ENCODE peak calls at places on chromosomes 16 and 17, in nine cellular contexts. One of them, this sample, is unnamed.
A peak's percentile ranks its signal among the peaks of the same experiment; 100 is the strongest.

GRCh38 chr16:17744903-17745581 is 274.3 kb upstream of the XYLT1 start:
- DNase-seq in activated CD8-positive, alpha-beta memory T cell treated with anti-CD3 and anti-CD28 coated beads for 24 hours: no peak
- DNase-seq in progenitor cell of endocrine pancreas: no peak
- DNase-seq in fibroblast of the conjunctiva: no peak
- DNase-seq in stimulated activated CD8-positive, alpha-beta memory T cell treated with anti-CD3 and anti-CD28 coated beads, Interleukin-7, amount 100 ng/mL, for 1 hour: no peak
- DNase-seq in H9: peak; percentile 40
- DNase-seq in ovary: no peak
- DNase-seq in aorta: no peak
- DNase-seq in endothelial cell: no peak
- DNase-seq in this sample: no peak

GRCh38 chr17:77770331-77771105 is 188.0 kb upstream of the TNRC6C start:
- DNase-seq in activated CD8-positive, alpha-beta memory T cell treated with anti-CD3 and anti-CD28 coated beads for 24 hours: no peak
- DNase-seq in progenitor cell of endocrine pancreas: no peak
- DNase-seq in fibroblast of the conjunctiva: no peak
- DNase-seq in stimulated activated CD8-positive, alpha-beta memory T cell treated with anti-CD3 and anti-CD28 coated beads, Interleukin-7, amount 100 ng/mL, for 1 hour: no peak
- DNase-seq in H9: no peak
- DNase-seq in ovary: no peak
- DNase-seq in aorta: no peak
- DNase-seq in endothelial cell: no peak
- DNase-seq in this sample: no peak

GRCh38 chr16:57529324-57530103 is 6.9 kb downstream of the CCDC102A start:
- DNase-seq in activated CD8-positive, alpha-beta memory T cell treated with anti-CD3 and anti-CD28 coated beads for 24 hours: no peak
- DNase-seq in progenitor cell of endocrine pancreas: no peak
- DNase-seq in fibroblast of the conjunctiva: no peak
- DNase-seq in stimulated activated CD8-positive, alpha-beta memory T cell treated with anti-CD3 and anti-CD28 coated beads, Interleukin-7, amount 100 ng/mL, for 1 hour: no peak
- DNase-seq in H9: no peak
- DNase-seq in ovary: peak; percentile 36
- DNase-seq in aorta: no peak
- DNase-seq in endothelial cell: no peak
- DNase-seq in this sample: no peak

GRCh38 chr17:38873646-38874380 is 4.0 kb downstream of the LASP1 start:
- DNase-seq in activated CD8-positive, alpha-beta memory T cell treated with anti-CD3 and anti-CD28 coated beads for 24 hours: peak; percentile 58
- DNase-seq in progenitor cell of endocrine pancreas: no peak
- DNase-seq in fibroblast of the conjunctiva: no peak
- DNase-seq in stimulated activated CD8-positive, alpha-beta memory T cell treated with anti-CD3 and anti-CD28 coated beads, Interleukin-7, amount 100 ng/mL, for 1 hour: no peak
- DNase-seq in H9: peak; percentile 41
- DNase-seq in ovary: peak; percentile 33
- DNase-seq in aorta: no peak
- DNase-seq in endothelial cell: no peak
- DNase-seq in this sample: no peak

GRCh38 chr17:562174-562573 is 152.5 kb downstream of the VPS53 start:
- DNase-seq in activated CD8-positive, alpha-beta memory T cell treated with anti-CD3 and anti-CD28 coated beads for 24 hours: no peak
- DNase-seq in progenitor cell of endocrine pancreas: no peak
- DNase-seq in fibroblast of the conjunctiva: no peak
- DNase-seq in stimulated activated CD8-positive, alpha-beta memory T cell treated with anti-CD3 and anti-CD28 coated beads, Interleukin-7, amount 100 ng/mL, for 1 hour: no peak
- DNase-seq in H9: no peak
- DNase-seq in ovary: no peak
- DNase-seq in aorta: no peak
- DNase-seq in endothelial cell: peak; percentile 45
- DNase-seq in this sample: no peak

GRCh38 chr16:58028168-58028455 is 2.6 kb downstream of the MMP15 start:
- DNase-seq in activated CD8-positive, alpha-beta memory T cell treated with anti-CD3 and anti-CD28 coated beads for 24 hours: no peak
- DNase-seq in progenitor cell of endocrine pancreas: no peak
- DNase-seq in fibroblast of the conjunctiva: no peak
- DNase-seq in stimulated activated CD8-positive, alpha-beta memory T cell treated with anti-CD3 and anti-CD28 coated beads, Interleukin-7, amount 100 ng/mL, for 1 hour: no peak
- DNase-seq in H9: no peak
- DNase-seq in ovary: no peak
- DNase-seq in aorta: peak; percentile 41
- DNase-seq in endothelial cell: no peak
- DNase-seq in this sample: no peak

GRCh38 chr17:71995570-71995969 is 125.2 kb upstream of the SOX9 start:
- DNase-seq in activated CD8-positive, alpha-beta memory T cell treated with anti-CD3 and anti-CD28 coated beads for 24 hours: no peak
- DNase-seq in progenitor cell of endocrine pancreas: no peak
- DNase-seq in fibroblast of the conjunctiva: no peak
- DNase-seq in stimulated activated CD8-positive, alpha-beta memory T cell treated with anti-CD3 and anti-CD28 coated beads, Interleukin-7, amount 100 ng/mL, for 1 hour: no peak
- DNase-seq in H9: no peak
- DNase-seq in ovary: no peak
- DNase-seq in aorta: no peak
- DNase-seq in endothelial cell: no peak
- DNase-seq in this sample: no peak

GRCh38 chr17:50693041-50693682 is 14.6 kb downstream of the ANKRD40 start:
- DNase-seq in activated CD8-positive, alpha-beta memory T cell treated with anti-CD3 and anti-CD28 coated beads for 24 hours: no peak
- DNase-seq in progenitor cell of endocrine pancreas: no peak
- DNase-seq in fibroblast of the conjunctiva: no peak
- DNase-seq in stimulated activated CD8-positive, alpha-beta memory T cell treated with anti-CD3 and anti-CD28 coated beads, Interleukin-7, amount 100 ng/mL, for 1 hour: no peak
- DNase-seq in H9: no peak
- DNase-seq in ovary: no peak
- DNase-seq in aorta: no peak
- DNase-seq in endothelial cell: no peak
- DNase-seq in this sample: no peak

GRCh38 chr17:42311240-42312034 is 23.1 kb downstream of the STAT5A start:
- DNase-seq in activated CD8-positive, alpha-beta memory T cell treated with anti-CD3 and anti-CD28 coated beads for 24 hours: no peak
- DNase-seq in progenitor cell of endocrine pancreas: no peak
- DNase-seq in fibroblast of the conjunctiva: peak; percentile 91
- DNase-seq in stimulated activated CD8-positive, alpha-beta memory T cell treated with anti-CD3 and anti-CD28 coated beads, Interleukin-7, amount 100 ng/mL, for 1 hour: no peak
- DNase-seq in H9: peak; percentile 72
- DNase-seq in ovary: peak; percentile 92
- DNase-seq in aorta: peak; percentile 91
- DNase-seq in endothelial cell: no peak
- DNase-seq in this sample: no peak

GRCh38 chr16:1932050-1933028 is 10.7 kb downstream of the MSRB1 start:
- DNase-seq in activated CD8-positive, alpha-beta memory T cell treated with anti-CD3 and anti-CD28 coated beads for 24 hours: no peak
- DNase-seq in progenitor cell of endocrine pancreas: no peak
- DNase-seq in fibroblast of the conjunctiva: no peak
- DNase-seq in stimulated activated CD8-positive, alpha-beta memory T cell treated with anti-CD3 and anti-CD28 coated beads, Interleukin-7, amount 100 ng/mL, for 1 hour: no peak
- DNase-seq in H9: peak; percentile 81
- DNase-seq in ovary: no peak
- DNase-seq in aorta: peak; percentile 67
- DNase-seq in endothelial cell: no peak
- DNase-seq in this sample: no peak

GRCh38 chr17:80850817-80851216 is 140.8 kb upstream of the CHMP6 start:
- DNase-seq in activated CD8-positive, alpha-beta memory T cell treated with anti-CD3 and anti-CD28 coated beads for 24 hours: no peak
- DNase-seq in progenitor cell of endocrine pancreas: no peak
- DNase-seq in fibroblast of the conjunctiva: no peak
- DNase-seq in stimulated activated CD8-positive, alpha-beta memory T cell treated with anti-CD3 and anti-CD28 coated beads, Interleukin-7, amount 100 ng/mL, for 1 hour: no peak
- DNase-seq in H9: no peak
- DNase-seq in ovary: peak; percentile 9
- DNase-seq in aorta: no peak
- DNase-seq in endothelial cell: no peak
- DNase-seq in this sample: no peak

GRCh38 chr17:51734462-51734861 is 424.1 kb downstream of the CA10 start:
- DNase-seq in activated CD8-positive, alpha-beta memory T cell treated with anti-CD3 and anti-CD28 coated beads for 24 hours: no peak
- DNase-seq in progenitor cell of endocrine pancreas: no peak
- DNase-seq in fibroblast of the conjunctiva: no peak
- DNase-seq in stimulated activated CD8-positive, alpha-beta memory T cell treated with anti-CD3 and anti-CD28 coated beads, Interleukin-7, amount 100 ng/mL, for 1 hour: no peak
- DNase-seq in H9: peak; percentile 68
- DNase-seq in ovary: peak; percentile 42
- DNase-seq in aorta: no peak
- DNase-seq in endothelial cell: peak; percentile 58
- DNase-seq in this sample: no peak

GRCh38 chr16:13919330-13919682 is 648 bp upstream of the ERCC4 start:
- DNase-seq in activated CD8-positive, alpha-beta memory T cell treated with anti-CD3 and anti-CD28 coated beads for 24 hours: no peak
- DNase-seq in progenitor cell of endocrine pancreas: no peak
- DNase-seq in fibroblast of the conjunctiva: peak; percentile 23
- DNase-seq in stimulated activated CD8-positive, alpha-beta memory T cell treated with anti-CD3 and anti-CD28 coated beads, Interleukin-7, amount 100 ng/mL, for 1 hour: no peak
- DNase-seq in H9: no peak
- DNase-seq in ovary: no peak
- DNase-seq in aorta: no peak
- DNase-seq in endothelial cell: no peak
- DNase-seq in this sample: no peak

GRCh38 chr17:80725532-80725931 is 180.9 kb downstream of the RPTOR start:
- DNase-seq in activated CD8-positive, alpha-beta memory T cell treated with anti-CD3 and anti-CD28 coated beads for 24 hours: no peak
- DNase-seq in progenitor cell of endocrine pancreas: no peak
- DNase-seq in fibroblast of the conjunctiva: no peak
- DNase-seq in stimulated activated CD8-positive, alpha-beta memory T cell treated with anti-CD3 and anti-CD28 coated beads, Interleukin-7, amount 100 ng/mL, for 1 hour: no peak
- DNase-seq in H9: no peak
- DNase-seq in ovary: no peak
- DNase-seq in aorta: no peak
- DNase-seq in endothelial cell: no peak
- DNase-seq in this sample: no peak

GRCh38 chr17:16463341-16464000 is 28.5 kb downstream of the LRRC75A start:
- DNase-seq in activated CD8-positive, alpha-beta memory T cell treated with anti-CD3 and anti-CD28 coated beads for 24 hours: no peak
- DNase-seq in progenitor cell of endocrine pancreas: no peak
- DNase-seq in fibroblast of the conjunctiva: no peak
- DNase-seq in stimulated activated CD8-positive, alpha-beta memory T cell treated with anti-CD3 and anti-CD28 coated beads, Interleukin-7, amount 100 ng/mL, for 1 hour: no peak
- DNase-seq in H9: peak; percentile 66
- DNase-seq in ovary: no peak
- DNase-seq in aorta: no peak
- DNase-seq in endothelial cell: peak; percentile 51
- DNase-seq in this sample: no peak

GRCh38 chr16:29791845-29792797 is 1.6 kb downstream of the KIF22 start:
- DNase-seq in activated CD8-positive, alpha-beta memory T cell treated with anti-CD3 and anti-CD28 coated beads for 24 hours: no peak
- DNase-seq in progenitor cell of endocrine pancreas: no peak
- DNase-seq in fibroblast of the conjunctiva: no peak
- DNase-seq in stimulated activated CD8-positive, alpha-beta memory T cell treated with anti-CD3 and anti-CD28 coated beads, Interleukin-7, amount 100 ng/mL, for 1 hour: no peak
- DNase-seq in H9: no peak
- DNase-seq in ovary: no peak
- DNase-seq in aorta: no peak
- DNase-seq in endothelial cell: no peak
- DNase-seq in this sample: no peak

GRCh38 chr17:61724777-61725176 is 133.8 kb upstream of the NACA2 start:
- DNase-seq in activated CD8-positive, alpha-beta memory T cell treated with anti-CD3 and anti-CD28 coated beads for 24 hours: no peak
- DNase-seq in progenitor cell of endocrine pancreas: no peak
- DNase-seq in fibroblast of the conjunctiva: no peak
- DNase-seq in stimulated activated CD8-positive, alpha-beta memory T cell treated with anti-CD3 and anti-CD28 coated beads, Interleukin-7, amount 100 ng/mL, for 1 hour: no peak
- DNase-seq in H9: no peak
- DNase-seq in ovary: no peak
- DNase-seq in aorta: no peak
- DNase-seq in endothelial cell: no peak
- DNase-seq in this sample: no peak

GRCh38 chr17:39283896-39284295 is 58.2 kb upstream of the STAC2 start:
- DNase-seq in activated CD8-positive, alpha-beta memory T cell treated with anti-CD3 and anti-CD28 coated beads for 24 hours: no peak
- DNase-seq in progenitor cell of endocrine pancreas: no peak
- DNase-seq in fibroblast of the conjunctiva: no peak
- DNase-seq in stimulated activated CD8-positive, alpha-beta memory T cell treated with anti-CD3 and anti-CD28 coated beads, Interleukin-7, amount 100 ng/mL, for 1 hour: no peak
- DNase-seq in H9: no peak
- DNase-seq in ovary: no peak
- DNase-seq in aorta: no peak
- DNase-seq in endothelial cell: no peak
- DNase-seq in this sample: no peak

GRCh38 chr17:75848523-75849303 is 4.5 kb upstream of the UNC13D start:
- DNase-seq in activated CD8-positive, alpha-beta memory T cell treated with anti-CD3 and anti-CD28 coated beads for 24 hours: peak; percentile 92
- DNase-seq in progenitor cell of endocrine pancreas: peak; percentile 56
- DNase-seq in fibroblast of the conjunctiva: no peak
- DNase-seq in stimulated activated CD8-positive, alpha-beta memory T cell treated with anti-CD3 and anti-CD28 coated beads, Interleukin-7, amount 100 ng/mL, for 1 hour: peak; percentile 53
- DNase-seq in H9: peak; percentile 90
- DNase-seq in ovary: peak; percentile 84
- DNase-seq in aorta: peak; percentile 90
- DNase-seq in endothelial cell: peak; percentile 74
- DNase-seq in this sample: no peak

GRCh38 chr16:50671644-50672260 is 9.4 kb downstream of the SNX20 start:
- DNase-seq in activated CD8-positive, alpha-beta memory T cell treated with anti-CD3 and anti-CD28 coated beads for 24 hours: peak; percentile 77
- DNase-seq in progenitor cell of endocrine pancreas: no peak
- DNase-seq in fibroblast of the conjunctiva: no peak
- DNase-seq in stimulated activated CD8-positive, alpha-beta memory T cell treated with anti-CD3 and anti-CD28 coated beads, Interleukin-7, amount 100 ng/mL, for 1 hour: no peak
- DNase-seq in H9: no peak
- DNase-seq in ovary: no peak
- DNase-seq in aorta: peak; percentile 11
- DNase-seq in endothelial cell: peak; percentile 44
- DNase-seq in this sample: no peak

GRCh38 chr16:15996432-15997109 is 47.2 kb downstream of the ABCC1 start:
- DNase-seq in activated CD8-positive, alpha-beta memory T cell treated with anti-CD3 and anti-CD28 coated beads for 24 hours: no peak
- DNase-seq in progenitor cell of endocrine pancreas: no peak
- DNase-seq in fibroblast of the conjunctiva: peak; percentile 84
- DNase-seq in stimulated activated CD8-positive, alpha-beta memory T cell treated with anti-CD3 and anti-CD28 coated beads, Interleukin-7, amount 100 ng/mL, for 1 hour: no peak
- DNase-seq in H9: no peak
- DNase-seq in ovary: peak; percentile 80
- DNase-seq in aorta: peak; percentile 91
- DNase-seq in endothelial cell: no peak
- DNase-seq in this sample: no peak

GRCh38 chr17:17964710-17965109 is 7.5 kb downstream of the TOM1L2 start:
- DNase-seq in activated CD8-positive, alpha-beta memory T cell treated with anti-CD3 and anti-CD28 coated beads for 24 hours: no peak
- DNase-seq in progenitor cell of endocrine pancreas: no peak
- DNase-seq in fibroblast of the conjunctiva: no peak
- DNase-seq in stimulated activated CD8-positive, alpha-beta memory T cell treated with anti-CD3 and anti-CD28 coated beads, Interleukin-7, amount 100 ng/mL, for 1 hour: no peak
- DNase-seq in H9: no peak
- DNase-seq in ovary: no peak
- DNase-seq in aorta: peak; percentile 27
- DNase-seq in endothelial cell: no peak
- DNase-seq in this sample: no peak

GRCh38 chr17:21164226-21165019 is 37.7 kb downstream of the DHRS7B start:
- DNase-seq in activated CD8-positive, alpha-beta memory T cell treated with anti-CD3 and anti-CD28 coated beads for 24 hours: no peak
- DNase-seq in progenitor cell of endocrine pancreas: no peak
- DNase-seq in fibroblast of the conjunctiva: no peak
- DNase-seq in stimulated activated CD8-positive, alpha-beta memory T cell treated with anti-CD3 and anti-CD28 coated beads, Interleukin-7, amount 100 ng/mL, for 1 hour: no peak
- DNase-seq in H9: no peak
- DNase-seq in ovary: no peak
- DNase-seq in aorta: no peak
- DNase-seq in endothelial cell: no peak
- DNase-seq in this sample: no peak

GRCh38 chr16:51773051-51773450 is 622.0 kb upstream of the SALL1 start:
- DNase-seq in activated CD8-positive, alpha-beta memory T cell treated with anti-CD3 and anti-CD28 coated beads for 24 hours: no peak
- DNase-seq in progenitor cell of endocrine pancreas: no peak
- DNase-seq in fibroblast of the conjunctiva: no peak
- DNase-seq in stimulated activated CD8-positive, alpha-beta memory T cell treated with anti-CD3 and anti-CD28 coated beads, Interleukin-7, amount 100 ng/mL, for 1 hour: no peak
- DNase-seq in H9: peak; percentile 58
- DNase-seq in ovary: no peak
- DNase-seq in aorta: no peak
- DNase-seq in endothelial cell: no peak
- DNase-seq in this sample: no peak

GRCh38 chr17:82848022-82848592 is 8.3 kb upstream of the ZNF750 start:
- DNase-seq in activated CD8-positive, alpha-beta memory T cell treated with anti-CD3 and anti-CD28 coated beads for 24 hours: no peak
- DNase-seq in progenitor cell of endocrine pancreas: no peak
- DNase-seq in fibroblast of the conjunctiva: peak; percentile 53
- DNase-seq in stimulated activated CD8-positive, alpha-beta memory T cell treated with anti-CD3 and anti-CD28 coated beads, Interleukin-7, amount 100 ng/mL, for 1 hour: peak; percentile 17
- DNase-seq in H9: no peak
- DNase-seq in ovary: peak; percentile 72
- DNase-seq in aorta: peak; percentile 57
- DNase-seq in endothelial cell: no peak
- DNase-seq in this sample: no peak

GRCh38 chr17:79133214-79133613 is 58.6 kb downstream of the ENGASE start:
- DNase-seq in activated CD8-positive, alpha-beta memory T cell treated with anti-CD3 and anti-CD28 coated beads for 24 hours: no peak
- DNase-seq in progenitor cell of endocrine pancreas: no peak
- DNase-seq in fibroblast of the conjunctiva: no peak
- DNase-seq in stimulated activated CD8-positive, alpha-beta memory T cell treated with anti-CD3 and anti-CD28 coated beads, Interleukin-7, amount 100 ng/mL, for 1 hour: no peak
- DNase-seq in H9: no peak
- DNase-seq in ovary: no peak
- DNase-seq in aorta: no peak
- DNase-seq in endothelial cell: no peak
- DNase-seq in this sample: no peak

GRCh38 chr17:70414275-70414674 is 244.9 kb downstream of the KCNJ2 start:
- DNase-seq in activated CD8-positive, alpha-beta memory T cell treated with anti-CD3 and anti-CD28 coated beads for 24 hours: no peak
- DNase-seq in progenitor cell of endocrine pancreas: no peak
- DNase-seq in fibroblast of the conjunctiva: no peak
- DNase-seq in stimulated activated CD8-positive, alpha-beta memory T cell treated with anti-CD3 and anti-CD28 coated beads, Interleukin-7, amount 100 ng/mL, for 1 hour: no peak
- DNase-seq in H9: no peak
- DNase-seq in ovary: no peak
- DNase-seq in aorta: no peak
- DNase-seq in endothelial cell: no peak
- DNase-seq in this sample: no peak

GRCh38 chr16:88649924-88650748 is 717 bp downstream of the CYBA start:
- DNase-seq in activated CD8-positive, alpha-beta memory T cell treated with anti-CD3 and anti-CD28 coated beads for 24 hours: peak; percentile 82
- DNase-seq in progenitor cell of endocrine pancreas: no peak
- DNase-seq in fibroblast of the conjunctiva: no peak
- DNase-seq in stimulated activated CD8-positive, alpha-beta memory T cell treated with anti-CD3 and anti-CD28 coated beads, Interleukin-7, amount 100 ng/mL, for 1 hour: no peak
- DNase-seq in H9: peak; percentile 35
- DNase-seq in ovary: no peak
- DNase-seq in aorta: peak; percentile 75
- DNase-seq in endothelial cell: no peak
- DNase-seq in this sample: no peak

GRCh38 chr17:164536-165235 is 16.8 kb downstream of the DOC2B start:
- DNase-seq in activated CD8-positive, alpha-beta memory T cell treated with anti-CD3 and anti-CD28 coated beads for 24 hours: no peak
- DNase-seq in progenitor cell of endocrine pancreas: no peak
- DNase-seq in fibroblast of the conjunctiva: no peak
- DNase-seq in stimulated activated CD8-positive, alpha-beta memory T cell treated with anti-CD3 and anti-CD28 coated beads, Interleukin-7, amount 100 ng/mL, for 1 hour: no peak
- DNase-seq in H9: peak; percentile 72
- DNase-seq in ovary: peak; percentile 78
- DNase-seq in aorta: no peak
- DNase-seq in endothelial cell: peak; percentile 65
- DNase-seq in this sample: no peak

GRCh38 chr16:85145188-85145587 is 32.9 kb upstream of the CIBAR2 start:
- DNase-seq in activated CD8-positive, alpha-beta memory T cell treated with anti-CD3 and anti-CD28 coated beads for 24 hours: no peak
- DNase-seq in progenitor cell of endocrine pancreas: no peak
- DNase-seq in fibroblast of the conjunctiva: no peak
- DNase-seq in stimulated activated CD8-positive, alpha-beta memory T cell treated with anti-CD3 and anti-CD28 coated beads, Interleukin-7, amount 100 ng/mL, for 1 hour: no peak
- DNase-seq in H9: no peak
- DNase-seq in ovary: no peak
- DNase-seq in aorta: no peak
- DNase-seq in endothelial cell: no peak
- DNase-seq in this sample: no peak

GRCh38 chr16:72829846-72830620 is 217.9 kb downstream of the ZFHX3 start:
- DNase-seq in activated CD8-positive, alpha-beta memory T cell treated with anti-CD3 and anti-CD28 coated beads for 24 hours: no peak
- DNase-seq in progenitor cell of endocrine pancreas: no peak
- DNase-seq in fibroblast of the conjunctiva: no peak
- DNase-seq in stimulated activated CD8-positive, alpha-beta memory T cell treated with anti-CD3 and anti-CD28 coated beads, Interleukin-7, amount 100 ng/mL, for 1 hour: no peak
- DNase-seq in H9: no peak
- DNase-seq in ovary: no peak
- DNase-seq in aorta: no peak
- DNase-seq in endothelial cell: no peak
- DNase-seq in this sample: no peak

This sample was measured in cortex of kidney.